ENCODE peak calls at places on chromosomes 16 and 17, in six cellular contexts. W, X, H, C, N and Z are unnamed samples.

GRCh38 chr16:2858245-2859025 is 465 bp upstream of the PRSS22 start:
- DNase-seq in W (no peak), X (no peak), H (peak; percentile 7), C (peak; percentile 78), N (no peak), Z (no peak)

GRCh38 chr16:72124148-72124547 is 30.5 kb downstream of the DHX38 start:
- DNase-seq in W (no peak), X (no peak), H (no peak), C (no peak), N (no peak), Z (no peak)

GRCh38 chr16:56861092-56861610 is 3.9 kb upstream of the SLC12A3 start:
- DNase-seq in W (no peak), X (peak; percentile 39), H (no peak), C (no peak), N (peak; percentile 33), Z (peak; percentile 58)

GRCh38 chr16:75476817-75477216 is 12.3 kb upstream of the TMEM170A start:
- DNase-seq in W (no peak), X (no peak), H (no peak), C (no peak), N (no peak), Z (no peak)

GRCh38 chr16:62755938-62756337 is 719.7 kb upstream of the CDH8 start:
- DNase-seq in W (no peak), X (no peak), H (no peak), C (no peak), N (no peak), Z (no peak)

GRCh38 chr16:69100046-69100765 is 5.2 kb upstream of the HAS3 start:
- DNase-seq in W (no peak), X (no peak), H (no peak), C (no peak), N (no peak), Z (no peak)

GRCh38 chr17:66952031-66952524 is 12.4 kb upstream of the CACNG4 start:
- DNase-seq in W (peak; percentile 66), X (peak; percentile 63), H (no peak), C (peak; percentile 76), N (no peak), Z (peak; percentile 74)

GRCh38 chr16:35746963-35747657 is 2287.7 kb downstream of the TP53TG3F start:
- DNase-seq in W (no peak), X (no peak), H (no peak), C (no peak), N (no peak), Z (no peak)

GRCh38 chr16:29814592-29814991 is 1.4 kb upstream of the PAGR1 start:
- DNase-seq in W (no peak), X (no peak), H (no peak), C (no peak), N (no peak), Z (no peak)

GRCh38 chr16:88535181-88535856 is 34.9 kb upstream of the ZC3H18 start:
- DNase-seq in W (no peak), X (no peak), H (no peak), C (no peak), N (no peak), Z (no peak)

GRCh38 chr17:57834146-57834741 is 15.6 kb downstream of the MRPS23 start:
- DNase-seq in W (peak; percentile 97), X (no peak), H (no peak), C (peak; percentile 39), N (no peak), Z (no peak)

GRCh38 chr16:50096791-50097190 is 31.0 kb downstream of the HEATR3 start:
- DNase-seq in W (no peak), X (peak; percentile 22), H (no peak), C (no peak), N (no peak), Z (peak; percentile 79)

GRCh38 chr17:8563981-8564602 is 66.4 kb downstream of the MYH10 start:
- DNase-seq in W (no peak), X (no peak), H (no peak), C (no peak), N (no peak), Z (peak; percentile 86)

GRCh38 chr16:21277927-21278706 is at the start of gene CRYM:
- DNase-seq in W (no peak), X (peak; percentile 39), H (peak; percentile 86), C (peak; percentile 71), N (no peak), Z (peak; percentile 81)

GRCh38 chr17:29063992-29064391 is 21.1 kb downstream of the PIPOX start:
- DNase-seq in W (no peak), X (no peak), H (no peak), C (no peak), N (no peak), Z (no peak)

GRCh38 chr17:50682938-50683337 is 24.8 kb downstream of the ANKRD40 start:
- DNase-seq in W (no peak), X (no peak), H (no peak), C (no peak), N (no peak), Z (no peak)

GRCh38 chr17:41659813-41660212 is 28.9 kb upstream of the EIF1 start:
- DNase-seq in W (no peak), X (no peak), H (no peak), C (no peak), N (no peak), Z (no peak)

GRCh38 chr17:63136381-63137012 is 170.5 kb downstream of the TANC2 start:
- DNase-seq in W (no peak), X (no peak), H (no peak), C (no peak), N (no peak), Z (no peak)

GRCh38 chr16:1870365-1871082 is 1.4 kb downstream of the MEIOB start:
- DNase-seq in W (no peak), X (peak; percentile 23), H (no peak), C (no peak), N (no peak), Z (peak; percentile 58)

GRCh38 chr16:610513-611381 is 20.0 kb upstream of the WFIKKN1 start:
- DNase-seq in W (peak; percentile 65), X (no peak), H (no peak), C (peak; percentile 60), N (peak; percentile 40), Z (peak; percentile 50)

GRCh38 chr16:4385066-4385788 is 13.6 kb downstream of the VASN start:
- DNase-seq in W (no peak), X (no peak), H (no peak), C (no peak), N (no peak), Z (no peak)

GRCh38 chr17:35433075-35433894 is 985 bp upstream of the SLFN12 start:
- DNase-seq in W (peak; percentile 59), X (peak; percentile 99), H (peak; percentile 66), C (peak; percentile 87), N (peak; percentile 71), Z (peak; percentile 96)

GRCh38 chr16:35574454-35575431 is 2115.3 kb downstream of the TP53TG3F start:
- DNase-seq in W (no peak), X (no peak), H (no peak), C (no peak), N (no peak), Z (no peak)

GRCh38 chr17:81517339-81518112 is 4.9 kb upstream of the ACTG1 start:
- DNase-seq in W (no peak), X (no peak), H (no peak), C (no peak), N (no peak), Z (peak; percentile 48)

DNA sequence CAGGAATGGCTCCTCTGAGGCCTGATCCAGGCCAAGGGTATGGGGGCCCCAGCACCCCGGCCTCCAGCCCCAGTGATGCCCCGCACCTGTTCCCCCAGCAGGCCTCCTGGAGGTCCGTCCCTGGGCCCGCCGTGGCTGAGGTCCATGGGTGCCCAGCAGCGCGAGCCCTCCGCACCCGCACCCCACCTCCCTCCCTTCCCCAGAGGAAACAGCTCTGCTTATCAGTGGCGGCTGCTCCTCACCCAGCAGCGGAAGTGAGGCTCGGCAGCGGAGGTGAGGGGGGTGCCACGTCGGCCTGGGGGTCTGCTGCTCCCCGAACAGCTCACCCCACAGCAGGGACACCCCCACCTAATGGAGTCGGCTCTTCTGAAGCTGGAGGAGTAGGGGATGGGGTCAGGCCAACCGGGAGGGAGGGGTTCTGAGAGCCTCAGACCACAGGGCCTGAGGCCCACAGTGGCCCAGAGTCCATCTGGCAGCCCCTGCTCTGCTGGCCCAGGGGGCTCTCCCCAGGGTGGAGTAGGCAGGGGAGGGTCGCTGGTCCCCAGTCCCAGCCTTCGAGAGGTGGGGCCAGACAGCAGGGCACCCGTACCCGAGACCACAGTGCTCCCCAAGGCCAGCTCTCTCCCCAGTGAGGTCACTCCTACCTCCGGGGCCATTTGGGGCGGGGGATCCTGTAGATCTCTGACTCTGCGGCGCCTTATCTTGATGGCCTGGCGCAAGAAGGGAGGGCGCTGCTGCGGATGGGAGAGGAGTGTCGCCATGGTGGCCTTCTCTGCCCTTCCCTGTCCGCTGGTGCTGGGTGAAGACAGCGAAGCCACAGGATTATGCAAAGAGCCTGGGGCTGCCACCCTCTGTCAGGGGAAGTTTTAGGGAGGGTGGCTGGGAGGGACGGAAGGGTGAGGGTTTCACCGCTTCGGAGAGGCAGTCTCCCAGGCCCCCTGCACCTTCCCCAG is at the start of gene UNC13D:
- DNase-seq in W (peak; percentile 61), X (no peak), H (peak; percentile 84), C (peak; percentile 54), N (peak; percentile 82), Z (no peak)
- H3K4me3 ChIP-seq in W (no peak within 1 kb of the TSS), X (no peak within 1 kb of the TSS), H (peak within 1 kb of the TSS; percentile 69), C (peak within 1 kb of the TSS; percentile 59), N (peak within 1 kb of the TSS; percentile 98), Z (no peak within 1 kb of the TSS)

DNA sequence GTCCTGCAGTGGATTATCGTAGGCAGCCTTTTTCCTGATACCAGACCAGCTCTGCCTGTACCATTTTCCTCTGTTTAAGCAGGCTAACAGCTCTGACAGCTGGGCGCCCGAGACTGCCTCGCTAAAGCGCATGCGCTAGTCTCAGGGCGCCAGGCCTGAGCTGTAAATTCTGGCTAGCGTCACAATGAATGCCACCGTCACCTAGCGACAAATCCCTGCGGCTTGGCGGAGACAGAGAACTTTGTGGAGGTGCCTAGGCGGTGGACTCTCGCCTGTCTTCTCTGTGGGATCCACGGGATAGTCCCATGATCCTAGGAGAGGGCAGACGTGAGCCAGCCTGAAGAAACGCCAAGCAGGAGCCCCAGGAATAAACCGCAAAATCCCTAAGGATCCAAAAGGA is 573.9 kb downstream of the KCNJ18 start:
- DNase-seq in W (no peak), X (no peak), H (peak; percentile 64), C (no peak), N (no peak), Z (no peak)
- H3K9me3 ChIP-seq in W (no peaks in the 10 kb centered on the region), X (no peaks in the 10 kb centered on the region), H (no peaks in the 10 kb centered on the region), C (no peaks in the 10 kb centered on the region), N (peaks cover 9% of the 10 kb centered on the region), Z (no peaks in the 10 kb centered on the region)

GRCh38 chr16:84158455-84158854 is 13.3 kb downstream of the DNAAF1 start:
- DNase-seq in W (no peak), X (no peak), H (no peak), C (no peak), N (no peak), Z (no peak)

GRCh38 chr16:84156342-84156784 is 11.3 kb downstream of the DNAAF1 start:
- DNase-seq in W (no peak), X (no peak), H (no peak), C (no peak), N (no peak), Z (no peak)

GRCh38 chr16:84161011-84161410 is 15.9 kb downstream of the DNAAF1 start:
- DNase-seq in W (no peak), X (no peak), H (no peak), C (no peak), N (no peak), Z (no peak)

GRCh38 chr16:84159800-84160199 is 14.7 kb downstream of the DNAAF1 start:
- DNase-seq in W (no peak), X (no peak), H (no peak), C (no peak), N (no peak), Z (no peak)

GRCh38 chr16:84159006-84159405 is 13.9 kb downstream of the DNAAF1 start:
- DNase-seq in W (no peak), X (no peak), H (no peak), C (no peak), N (no peak), Z (no peak)
- H3K4me3 ChIP-seq in W (no peak overlapping the region), X (no peak overlapping the region), H (no peak overlapping the region), C (no peak overlapping the region), N (no peak overlapping the region), Z (no peak overlapping the region)

GRCh38 chr17:78588258-78589030 is 11.2 kb upstream of the DNAH17 start:
- DNase-seq in W (no peak), X (no peak), H (no peak), C (peak; percentile 53), N (no peak), Z (no peak)
- H3K9me3 ChIP-seq in W (no peaks in the 10 kb centered on the region), X (no peaks in the 10 kb centered on the region), H (no peaks in the 10 kb centered on the region), C (no peaks in the 10 kb centered on the region), N (no peaks in the 10 kb centered on the region), Z (no peaks in the 10 kb centered on the region)